ENCODE peak calls at places on chromosomes 2 and 18, in six cellular contexts. K is PC-9; Q is naive thymus-derived CD4-positive, alpha-beta T cell; Y is mucosa of descending colon; N is lower lobe of right lung; R is tibial nerve. J is an unnamed sample. For H3K4me1, the result is how much of the 10 kb centered on the place peaks cover.

GRCh38 chr2:39632871-39633270 is 32.8 kb upstream of the TMEM178A start:
- DNase-seq in K (no peak), Q (no peak), Y (no peak), N (no peak), R (no peak), J (no peak)

GRCh38 chr2:233700028-233700635 is 7.4 kb downstream of the UGT1A6 start:
- DNase-seq in K (peak), Q (no peak), Y (no peak), N (no peak), R (no peak), J (no peak)

GRCh38 chr2:180983468-180984388 is 3.3 kb downstream of the UBE2E3 start:
- DNase-seq in K (peak), Q (peak), Y (no peak), N (no peak), R (no peak), J (no peak)

GRCh38 chr2:144331652-144332355 is 188.1 kb downstream of the ZEB2 start:
- DNase-seq in K (peak), Q (peak), Y (peak), N (peak), R (peak), J (no peak)

GRCh38 chr2:42030196-42030759 is 17.5 kb upstream of the PKDCC start:
- DNase-seq in K (no peak), Q (no peak), Y (no peak), N (no peak), R (no peak), J (no peak)

GRCh38 chr2:161199885-161200284 is 39.7 kb downstream of the TANK start:
- DNase-seq in K (no peak), Q (no peak), Y (no peak), N (no peak), R (no peak), J (no peak)

GRCh38 chr2:24463271-24463670 is 27.8 kb upstream of the NCOA1 start:
- DNase-seq in K (no peak), Q (no peak), Y (no peak), N (no peak), R (no peak), J (no peak)

GRCh38 chr2:199509401-199509800 is 51.7 kb upstream of the SATB2 start:
- DNase-seq in K (no peak), Q (no peak), Y (no peak), N (no peak), R (no peak), J (no peak)

GRCh38 chr2:236969767-236970655 is 115.7 kb upstream of the COPS8 start:
- DNase-seq in K (no peak), Q (peak), Y (no peak), N (no peak), R (no peak), J (no peak)

GRCh38 chr2:47029737-47030524 is 114.3 kb upstream of the MCFD2 start:
- DNase-seq in K (peak), Q (no peak), Y (no peak), N (no peak), R (no peak), J (no peak)

GRCh38 chr2:46669996-46670793 is 190.8 kb downstream of the TMEM247 start:
- DNase-seq in K (no peak), Q (no peak), Y (no peak), N (no peak), R (no peak), J (no peak)

GRCh38 chr2:152413228-152414030 is 78.5 kb downstream of the FMNL2 start:
- DNase-seq in K (no peak), Q (no peak), Y (no peak), N (no peak), R (no peak), J (no peak)
- H3K4me1 ChIP-seq in K (half or more), Q (under half), Y (under half), N (under half), R (under half), J (half or more)

GRCh38 chr2:127084611-127085031 is 22.3 kb downstream of the BIN1 start:
- DNase-seq in K (no peak), Q (peak), Y (no peak), N (no peak), R (no peak), J (no peak)

GRCh38 chr2:127085260-127085666 is 21.7 kb downstream of the BIN1 start:
- DNase-seq in K (peak), Q (peak), Y (no peak), N (peak), R (no peak), J (peak)

GRCh38 chr2:127081826-127082633 is 24.9 kb downstream of the BIN1 start:
- DNase-seq in K (no peak), Q (peak), Y (peak), N (no peak), R (no peak), J (no peak)

GRCh38 chr2:127082974-127083373 is 24.0 kb downstream of the BIN1 start:
- DNase-seq in K (no peak), Q (no peak), Y (no peak), N (no peak), R (no peak), J (no peak)

DNA sequence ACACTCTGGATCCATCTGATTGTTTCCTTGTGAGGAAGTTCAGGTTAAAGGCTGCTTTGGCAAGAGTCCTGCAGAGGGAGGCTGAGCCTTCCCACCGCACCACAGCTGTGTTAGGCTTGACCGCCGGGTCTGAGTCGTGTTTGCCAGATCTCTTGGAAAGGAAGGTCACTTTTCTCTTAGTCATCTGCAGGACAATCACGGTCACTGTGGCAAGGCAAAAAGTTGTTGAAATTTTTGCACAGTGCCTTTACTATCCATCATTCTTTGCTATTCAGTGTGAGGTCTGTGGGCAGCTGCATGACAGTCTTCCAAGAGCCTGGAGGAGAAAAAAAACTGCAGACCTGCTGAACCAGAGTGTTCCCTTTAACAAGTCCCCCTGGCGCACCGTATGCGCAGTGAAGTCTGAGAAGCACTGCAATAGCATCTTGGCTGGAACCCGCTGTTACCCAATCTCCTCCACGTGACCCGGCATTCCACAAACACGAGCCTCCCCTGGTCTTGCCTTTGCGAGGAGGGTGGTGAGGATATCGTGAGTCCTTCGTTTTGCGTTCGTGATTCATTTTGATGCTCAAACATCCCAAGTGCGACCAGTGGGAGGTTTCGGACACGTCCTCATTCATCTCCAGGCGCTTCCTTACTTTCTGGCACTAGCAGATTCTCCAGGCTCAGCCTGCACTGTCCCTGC is 23.0 kb downstream of the BIN1 start:
- DNase-seq in K (peak), Q (no peak), Y (no peak), N (peak), R (peak), J (no peak)
- H3K4me1 ChIP-seq in K (under half), Q (half or more), Y (under half), N (half or more), R (under half), J (under half)

GRCh38 chr18:59379772-59380530 is 20.9 kb upstream of the LMAN1 start:
- DNase-seq in K (no peak), Q (no peak), Y (no peak), N (no peak), R (no peak), J (no peak)

GRCh38 chr18:59377938-59378337 is 18.9 kb upstream of the LMAN1 start:
- DNase-seq in K (no peak), Q (no peak), Y (no peak), N (no peak), R (no peak), J (no peak)

GRCh38 chr18:59381949-59382348 is 22.9 kb upstream of the LMAN1 start:
- DNase-seq in K (no peak), Q (no peak), Y (no peak), N (no peak), R (no peak), J (no peak)

GRCh38 chr18:59382388-59382787 is 23.3 kb upstream of the LMAN1 start:
- DNase-seq in K (no peak), Q (no peak), Y (no peak), N (no peak), R (no peak), J (no peak)

DNA sequence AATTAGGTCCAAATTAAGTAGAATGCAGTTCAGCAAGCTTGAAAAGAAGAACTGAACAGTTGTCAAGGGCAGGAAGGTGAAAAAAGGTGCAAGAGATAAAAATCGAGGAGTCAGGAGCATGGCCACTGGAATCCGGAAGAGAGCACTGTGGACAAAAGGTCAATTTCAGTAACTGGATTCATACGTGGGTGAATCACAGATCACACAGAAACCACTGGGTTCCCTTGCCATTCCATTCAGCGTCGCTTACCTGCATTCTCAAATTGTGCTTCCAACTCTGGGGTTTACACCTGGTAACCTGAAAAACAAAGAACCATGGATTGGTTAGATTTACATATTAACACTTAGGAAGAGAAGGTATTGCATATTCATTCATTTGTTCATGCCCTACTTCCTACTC is 21.6 kb upstream of the LMAN1 start:
- DNase-seq in K (peak), Q (no peak), Y (no peak), N (no peak), R (no peak), J (no peak)
- H3K4me1 ChIP-seq in K (under half), Q (under half), Y (under half), N (under half), R (under half), J (under half)

DNA sequence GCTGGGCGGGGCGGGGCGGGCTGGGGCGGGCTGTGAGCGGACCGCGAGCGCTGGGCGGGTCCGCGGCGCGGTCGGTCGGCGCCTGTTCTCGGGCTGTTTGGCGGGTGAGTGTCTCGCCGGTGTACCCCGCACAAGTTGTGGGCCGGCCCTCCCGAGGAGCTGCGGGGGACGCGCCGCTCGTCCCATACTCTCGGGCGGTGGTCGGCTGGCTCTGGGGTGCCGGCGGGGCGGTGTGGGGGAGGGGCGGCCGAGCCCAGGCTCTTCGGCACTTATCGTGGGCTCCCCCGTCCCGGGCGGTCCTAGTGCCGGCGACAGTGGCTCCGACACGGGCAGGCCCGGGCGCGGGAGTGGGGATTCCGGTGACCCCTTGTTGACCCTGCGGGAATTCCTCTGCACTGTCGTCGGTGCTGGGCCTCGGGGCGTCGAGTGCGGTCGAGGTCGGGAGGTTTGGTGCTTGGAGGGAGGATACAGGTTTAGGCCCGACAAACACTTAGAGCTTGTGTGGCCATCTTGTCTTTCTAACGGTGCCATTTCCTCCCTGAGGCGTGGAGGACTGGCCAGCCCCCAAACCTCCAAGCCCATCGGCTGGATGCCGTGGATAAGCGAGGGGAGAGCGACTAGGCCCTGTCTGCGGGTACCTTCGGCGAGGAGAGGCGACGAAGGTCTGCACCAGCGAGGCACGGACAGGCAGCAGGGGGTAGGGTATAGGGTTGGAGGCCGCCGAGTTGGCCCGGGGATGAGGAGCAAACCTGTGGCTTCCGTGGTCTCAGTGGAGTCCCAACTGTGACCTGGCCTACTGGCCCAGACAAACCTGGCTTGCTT is at the start of gene SEPTIN2:
- DNase-seq in K (peak), Q (peak), Y (peak), N (peak), R (peak), J (no peak)
- H3K4me1 ChIP-seq in K (under half), Q (under half), Y (under half), N (half or more), R (under half), J (half or more)

GRCh38 chr2:239272626-239273025 is 128.2 kb downstream of the HDAC4 start:
- DNase-seq in K (no peak), Q (no peak), Y (no peak), N (no peak), R (no peak), J (no peak)

GRCh38 chr2:239274391-239275001 is 126.3 kb downstream of the HDAC4 start:
- DNase-seq in K (peak), Q (no peak), Y (peak), N (no peak), R (peak), J (no peak)

GRCh38 chr2:239275037-239275685 is 125.7 kb downstream of the HDAC4 start:
- DNase-seq in K (peak), Q (peak), Y (peak), N (peak), R (peak), J (peak)

GRCh38 chr2:239271471-239272255 is 129.2 kb downstream of the HDAC4 start:
- DNase-seq in K (peak), Q (no peak), Y (no peak), N (no peak), R (peak), J (no peak)

DNA sequence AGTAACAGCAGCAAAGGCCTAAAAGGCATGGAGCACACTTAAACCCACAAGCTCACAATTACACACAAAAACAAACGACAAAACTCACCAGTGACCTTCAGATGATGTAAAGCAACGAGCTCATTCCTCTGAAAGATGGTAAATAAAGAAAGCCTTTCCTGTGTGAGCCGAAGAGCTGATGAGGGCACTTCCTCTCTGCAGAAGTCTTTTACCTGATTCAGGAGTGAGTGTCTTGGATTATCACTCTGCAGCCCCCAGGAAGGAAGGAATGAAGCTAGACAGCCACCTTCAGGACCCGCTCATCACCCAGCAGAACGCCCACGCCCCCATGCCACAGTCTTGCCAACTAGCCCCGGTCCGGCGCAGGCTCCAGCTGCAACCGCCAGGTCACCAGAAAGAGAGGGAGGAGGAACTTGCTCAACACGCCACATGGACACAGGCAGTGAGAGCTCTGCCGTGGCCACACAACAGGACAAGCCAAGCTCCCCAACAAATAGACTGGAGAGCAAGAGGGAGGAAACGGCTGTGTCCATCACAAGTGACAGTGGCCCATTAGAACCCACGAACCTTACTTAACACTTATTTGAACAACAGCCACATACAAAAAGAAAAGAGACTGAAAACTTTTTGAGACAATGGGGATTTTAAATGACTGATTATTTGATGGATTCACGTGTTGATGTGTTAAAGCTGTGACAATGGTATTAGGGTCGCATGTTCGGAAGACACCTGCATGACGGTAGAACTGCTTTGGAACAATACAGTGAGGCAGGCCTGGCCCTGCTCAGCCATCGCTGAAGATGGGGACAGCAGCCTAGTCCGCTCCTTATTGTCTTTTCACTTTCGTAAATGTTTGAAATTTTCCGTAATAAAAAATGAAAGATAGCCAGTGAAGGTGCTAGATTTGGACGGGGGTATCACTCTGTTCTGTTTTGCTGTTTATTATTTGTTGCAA is 127.3 kb downstream of the HDAC4 start:
- DNase-seq in K (no peak), Q (no peak), Y (no peak), N (peak), R (no peak), J (no peak)
- H3K4me1 ChIP-seq in K (under half), Q (under half), Y (under half), N (under half), R (under half), J (under half)

DNA sequence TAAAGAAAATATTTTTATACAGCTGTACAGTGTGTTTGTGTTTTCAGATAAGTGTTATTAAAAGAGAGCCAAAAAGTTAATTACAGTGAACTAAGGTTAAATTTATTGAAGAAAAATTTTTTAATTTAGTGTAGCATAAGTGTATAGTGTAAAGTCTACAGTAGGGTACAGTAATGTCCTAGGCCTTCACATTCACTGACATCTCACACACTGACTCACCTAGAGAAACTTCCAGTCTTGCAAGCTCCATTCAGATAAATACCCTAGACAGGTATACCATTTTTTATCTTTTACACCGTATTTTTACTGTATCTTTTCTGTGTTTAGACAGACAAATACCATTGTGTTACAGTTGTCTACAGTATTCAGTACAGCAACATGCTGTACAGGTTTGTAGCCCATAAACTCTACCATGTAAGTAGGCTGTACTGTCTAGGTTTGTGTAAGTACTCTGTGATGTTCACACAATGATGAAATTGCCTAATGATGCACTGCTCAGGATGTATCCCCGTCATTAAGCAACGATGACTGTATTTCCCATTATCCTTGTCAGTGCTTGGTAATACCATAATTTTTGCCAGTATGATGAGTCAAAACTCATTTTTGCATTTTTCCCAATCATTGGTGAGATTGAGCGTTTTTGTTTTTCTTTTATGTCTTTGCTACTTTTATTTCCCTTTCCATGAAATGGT is 48.2 kb upstream of the B3GNT2 start:
- DNase-seq in K (peak), Q (no peak), Y (no peak), N (no peak), R (no peak), J (peak)
- H3K4me1 ChIP-seq in K (under half), Q (under half), Y (under half), N (under half), R (under half), J (under half)

DNA sequence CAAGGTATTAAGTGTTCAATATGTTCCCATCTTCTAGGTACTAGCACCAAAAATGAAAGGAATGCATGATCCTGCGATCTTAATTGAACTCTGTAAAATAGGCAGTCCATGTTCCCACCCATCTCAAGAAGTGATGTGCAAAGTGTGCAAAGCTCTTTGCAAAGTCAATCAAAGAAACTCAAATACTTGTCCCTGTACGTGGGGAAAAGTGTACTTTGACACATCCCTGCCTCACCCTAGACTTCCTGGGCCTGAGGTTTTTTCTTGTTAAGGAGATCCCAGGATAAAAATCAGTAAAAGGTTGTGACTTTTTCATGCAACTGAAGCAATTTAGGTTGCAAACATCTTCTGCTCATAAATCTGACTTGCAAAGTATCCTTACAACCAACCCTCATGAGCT is 25.3 kb downstream of the HNRNPA3 start:
- DNase-seq in K (no peak), Q (no peak), Y (no peak), N (no peak), R (no peak), J (no peak)
- H3K4me1 ChIP-seq in K (under half), Q (under half), Y (under half), N (half or more), R (under half), J (under half)

DNA sequence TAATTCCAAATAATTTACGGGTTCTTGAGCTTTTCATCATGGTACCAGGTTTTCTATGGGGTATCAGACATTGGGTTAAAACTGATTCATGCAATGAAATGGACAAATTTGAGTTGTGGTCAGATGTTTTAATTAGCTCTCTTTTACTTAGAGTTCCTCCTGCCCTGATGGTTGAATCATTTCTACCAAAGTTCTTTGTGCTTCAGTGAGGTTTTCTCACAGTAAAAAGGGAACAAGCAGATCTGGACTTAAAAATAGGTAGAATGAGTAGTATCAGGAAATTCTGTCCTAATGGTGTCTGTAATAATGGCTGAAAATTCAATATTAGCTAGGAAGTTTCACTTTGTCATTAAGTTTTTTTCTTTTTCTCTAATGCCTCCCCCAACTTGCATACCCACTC is 159.7 kb upstream of the LRRTM1 start:
- DNase-seq in K (no peak), Q (no peak), Y (no peak), N (no peak), R (no peak), J (no peak)
- H3K4me1 ChIP-seq in K (under half), Q (under half), Y (under half), N (under half), R (under half), J (under half)

GRCh38 chr2:238162171-238162515 is 3.4 kb downstream of the ERFE start:
- DNase-seq in K (no peak), Q (no peak), Y (peak), N (no peak), R (no peak), J (no peak)
- H3K4me1 ChIP-seq in K (under half), Q (under half), Y (under half), N (under half), R (under half), J (under half)

J was measured in keratinocyte.